ENCODE peak calls at places on chromosomes 4 and X, in five cellular contexts. X is CD4-positive, alpha-beta T cell; Y is WTC11; G is H54; F is stimulated activated CD4-positive, alpha-beta T cell treated with anti-CD3 and anti-CD28 coated beads, Interleukin-4, amount 100 ng/mL, for 48 hours. J is an unnamed sample.
A peak's percentile ranks its signal among the peaks of the same experiment; 100 is the strongest.

GRCh38 chr4:188270273-188271069 is 131.2 kb downstream of the TRIML1 start:
- DNase-seq in X (no peak), Y (no peak), G (no peak), F (no peak), J (no peak)

GRCh38 chrX:140180585-140180984 is 215.3 kb upstream of the CXorf66 start:
- DNase-seq in X (no peak), Y (no peak), G (no peak), F (no peak), J (no peak)

GRCh38 chr4:169765845-169766244 is 8.1 kb upstream of the HPF1 start:
- DNase-seq in X (no peak), Y (no peak), G (no peak), F (no peak), J (no peak)

GRCh38 chr4:105527081-105527480 is 25.3 kb upstream of the ARHGEF38 start:
- DNase-seq in X (no peak), Y (no peak), G (no peak), F (no peak), J (no peak)

GRCh38 chrX:137568741-137569469 is 3.0 kb downstream of the ZIC3 start:
- DNase-seq in X (no peak), Y (no peak), G (no peak), F (no peak), J (no peak)

GRCh38 chrX:106959897-106960296 is 39.7 kb downstream of the CLDN2 start:
- DNase-seq in X (no peak), Y (no peak), G (no peak), F (no peak), J (no peak)

GRCh38 chrX:155768036-155768769 is 112.9 kb upstream of the VAMP7 start:
- DNase-seq in X (no peak), Y (no peak), G (peak; percentile 31), F (no peak), J (no peak)

GRCh38 chr4:78065514-78066192 is 8.5 kb downstream of the FRAS1 start:
- DNase-seq in X (no peak), Y (no peak), G (no peak), F (no peak), J (no peak)

GRCh38 chrX:12672362-12673106 is 118.7 kb upstream of the PRPS2 start:
- DNase-seq in X (no peak), Y (no peak), G (no peak), F (no peak), J (no peak)

GRCh38 chr4:115159141-115159540 is 45.7 kb upstream of the NDST4 start:
- DNase-seq in X (no peak), Y (no peak), G (no peak), F (no peak), J (no peak)

GRCh38 chrX:141903400-141904155 is at the start of gene MAGEC1:
- DNase-seq in X (no peak), Y (no peak), G (no peak), F (no peak), J (no peak)

GRCh38 chr4:5222951-5223350 is 171.7 kb downstream of the STK32B start:
- DNase-seq in X (no peak), Y (no peak), G (no peak), F (no peak), J (no peak)

GRCh38 chrX:110924871-110925270 is 129.3 kb upstream of the CHRDL1 start:
- DNase-seq in X (no peak), Y (no peak), G (no peak), F (no peak), J (no peak)

GRCh38 chrX:154718607-154719006 is 32.3 kb downstream of the GAB3 start:
- DNase-seq in X (no peak), Y (no peak), G (no peak), F (no peak), J (no peak)

GRCh38 chrX:110512341-110512740 is 153.7 kb downstream of the RTL9 start:
- DNase-seq in X (no peak), Y (no peak), G (no peak), F (no peak), J (no peak)

J was measured in endothelial cell.